ENCODE peak calls at places on chromosomes 13 and 19, in ten cellular contexts. A is upper lobe of right lung; Z is osteoblast; C is tibial artery; X is CD8-positive, alpha-beta T cell; B is esophagus squamous epithelium; Y is GM23338; M is colonic mucosa; L is body of pancreas; D is lower lobe of right lung. T is an unnamed sample.

GRCh38 chr13:73717632-73718031 is 416.6 kb downstream of the KLF12 start:
- DNase-seq in C (no peak), Z (no peak), Y (no peak), A (no peak), B (no peak), M (no peak), X (no peak), D (no peak), L (peak; percentile 12), T (no peak)

GRCh38 chr13:45807520-45808099 is 43.9 kb downstream of the SIAH3 start:
- DNase-seq in A (no peak), B (no peak), M (no peak), D (no peak), Y (peak; percentile 74), C (no peak), Z (no peak), L (peak; percentile 47), X (no peak), T (peak; percentile 28)

GRCh38 chr13:99256709-99257108 is 1.5 kb downstream of the GPR18 start:
- DNase-seq in Z (no peak), X (no peak), C (no peak), A (no peak), D (no peak), M (no peak), L (no peak), B (no peak), Y (no peak), T (no peak)

GRCh38 chr13:105336706-105337582 is 1198.5 kb downstream of the EFNB2 start:
- DNase-seq in Y (no peak), Z (no peak), M (no peak), A (no peak), L (no peak), D (peak; percentile 45), B (no peak), C (no peak), X (no peak), T (no peak)

GRCh38 chr19:4305253-4305612 is 835 bp downstream of the FSD1 start:
- DNase-seq in Y (peak; percentile 70), X (no peak), M (no peak), Z (no peak), A (no peak), D (no peak), B (no peak), L (no peak), C (no peak), T (no peak)

GRCh38 chr19:4114181-4114580 is 9.7 kb downstream of the MAP2K2 start:
- DNase-seq in X (no peak), D (no peak), A (no peak), B (no peak), C (no peak), L (no peak), Z (no peak), M (no peak), Y (no peak), T (no peak)

GRCh38 chr19:41801682-41802317 is 5.4 kb downstream of the CEACAM3 start:
- DNase-seq in X (no peak), D (no peak), A (no peak), M (no peak), Y (no peak), Z (no peak), C (no peak), B (no peak), L (peak; percentile 19), T (no peak)

GRCh38 chr13:94328336-94329041 is 151.0 kb downstream of the DCT start:
- DNase-seq in M (no peak), A (no peak), B (no peak), C (no peak), X (no peak), Y (no peak), D (no peak), L (no peak), Z (no peak), T (no peak)

GRCh38 chr13:38763446-38764381 is 76.8 kb downstream of the FREM2 start:
- DNase-seq in M (no peak), C (no peak), B (no peak), A (no peak), Z (peak; percentile 44), D (no peak), L (peak; percentile 47), X (no peak), Y (peak; percentile 85), T (no peak)

GRCh38 chr19:15550847-15551182 is 42.5 kb downstream of the CYP4F22 start:
- DNase-seq in Z (no peak), M (no peak), X (no peak), L (no peak), D (no peak), A (no peak), Y (peak; percentile 27), B (no peak), C (no peak), T (no peak)

GRCh38 chr19:55132453-55133129 is 15.2 kb upstream of the PPP1R12C start:
- DNase-seq in L (no peak), B (no peak), M (no peak), Y (peak; percentile 57), X (no peak), A (no peak), C (no peak), Z (peak; percentile 82), D (no peak), T (no peak)

GRCh38 chr13:24727731-24728601 is 36.0 kb upstream of the RNF17 start:
- DNase-seq in C (peak; percentile 70), Y (peak; percentile 90), A (no peak), L (peak; percentile 84), D (peak; percentile 61), B (no peak), Z (peak; percentile 98), M (peak; percentile 65), X (peak; percentile 52), T (peak; percentile 40)

GRCh38 chr13:27839809-27840467 is 47.7 kb downstream of the GSX1 start:
- DNase-seq in A (no peak), C (no peak), L (no peak), M (no peak), Y (no peak), D (no peak), Z (peak; percentile 56), B (no peak), X (no peak), T (no peak)

GRCh38 chr19:17125052-17125727 is 49.6 kb downstream of the MYO9B start:
- DNase-seq in D (no peak), M (no peak), X (no peak), L (no peak), Y (no peak), Z (no peak), A (no peak), B (no peak), C (no peak), T (no peak)

GRCh38 chr19:2785244-2786000 is at the start of gene THOP1:
- DNase-seq in L (peak; percentile 100), M (peak; percentile 98), B (peak; percentile 90), A (peak; percentile 100), X (peak; percentile 97), C (peak; percentile 99), Z (peak; percentile 100), Y (peak; percentile 100), D (peak; percentile 100), T (peak; percentile 97)

GRCh38 chr19:2618611-2619010 is 83.9 kb downstream of the GNG7 start:
- DNase-seq in L (peak; percentile 81), A (peak; percentile 93), C (peak; percentile 67), Y (no peak), D (peak; percentile 96), X (peak; percentile 59), M (peak; percentile 61), B (no peak), Z (peak; percentile 90), T (no peak)

DNA sequence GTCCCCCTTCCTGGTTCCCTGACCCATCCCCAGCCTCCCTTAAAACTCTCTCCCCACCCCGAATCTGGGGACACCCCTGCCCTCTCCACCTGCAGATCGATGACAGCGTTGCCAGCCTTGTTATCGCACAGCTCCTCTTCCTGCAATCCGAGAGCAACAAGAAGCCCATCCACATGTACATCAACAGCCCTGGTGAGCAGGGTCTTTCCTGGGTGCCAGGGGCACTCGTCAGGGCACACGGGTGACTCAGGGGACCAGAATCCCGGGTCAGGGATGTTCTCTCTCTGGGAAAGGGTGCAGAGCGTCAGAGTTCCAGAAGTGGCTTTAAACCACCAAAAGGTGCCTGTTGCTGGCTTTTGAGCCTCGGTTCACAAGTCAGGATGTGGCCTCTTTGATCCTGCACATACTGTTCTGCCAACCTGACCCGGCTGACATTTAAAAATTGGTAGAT is 1.0 kb downstream of the CLPP start:
- DNase-seq in M (no peak), Y (no peak), D (no peak), Z (peak; percentile 56), L (no peak), C (no peak), B (no peak), X (peak; percentile 30), A (no peak), T (no peak)
- H3K27ac ChIP-seq in M (peak overlapping the region; percentile 47), Y (no peak overlapping the region), D (peak overlapping the region; percentile 91), Z (peak overlapping the region; percentile 51), L (peak overlapping the region; percentile 73), C (peak overlapping the region; percentile 83), B (peak overlapping the region; percentile 95), X (peak overlapping the region; percentile 72), A (peak overlapping the region; percentile 84), T (peak overlapping the region; percentile 84)

DNA sequence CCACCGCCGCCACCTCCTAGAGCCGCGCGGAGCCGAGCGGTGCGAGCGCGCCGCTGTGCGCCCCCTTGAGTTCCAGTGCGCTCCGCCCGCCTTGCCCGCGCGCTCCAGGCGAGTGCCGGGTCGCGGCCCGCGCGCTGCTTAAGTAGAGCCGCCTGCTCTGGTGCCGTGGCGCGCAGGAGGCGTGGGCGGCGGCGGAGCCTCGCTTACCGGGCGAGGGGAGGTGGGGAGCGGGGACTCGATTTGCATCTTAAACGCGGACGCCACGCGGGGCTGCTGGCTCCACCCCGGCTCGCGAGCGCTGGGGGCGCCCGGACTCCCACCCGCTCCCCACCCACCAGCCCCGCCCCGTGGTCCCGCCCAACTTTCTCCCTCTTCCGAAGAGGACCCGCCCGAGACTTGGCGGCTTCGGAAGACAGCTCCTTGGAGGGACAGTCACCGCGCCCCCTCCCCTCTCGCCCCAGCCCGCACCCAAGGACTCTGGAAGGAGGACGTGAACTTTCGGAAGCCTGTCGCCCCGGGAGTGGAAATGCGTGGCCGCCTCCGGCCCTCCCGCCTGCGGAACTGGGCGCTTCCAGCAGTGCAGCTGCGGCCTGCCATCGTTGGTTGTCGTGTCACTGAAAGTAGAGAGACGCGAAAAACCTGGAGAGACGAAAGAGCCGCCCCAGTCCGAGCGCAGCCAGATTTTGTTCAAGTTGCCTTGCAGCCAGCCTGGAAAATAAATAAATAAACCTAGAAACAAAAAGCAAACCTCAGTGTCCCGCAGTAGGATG is at the start of gene KCTD12:
- DNase-seq in Z (peak; percentile 90), M (peak; percentile 85), L (peak; percentile 87), A (peak; percentile 95), X (peak; percentile 73), D (peak; percentile 94), B (peak; percentile 57), C (peak; percentile 90), Y (peak; percentile 82), T (peak; percentile 63)
- TF ChIP-seq CTCF in Z (no peak), M (no peak), L (no peak), A (peak; percentile 31), X (no peak), D (no peak), B (peak; percentile 45), C (no peak), Y (peak; percentile 48), T (no peak)

GRCh38 chr19:46985532-46986415 is 33.9 kb upstream of the NPAS1 start:
- DNase-seq in Z (no peak), X (no peak), M (no peak), B (no peak), D (no peak), A (no peak), Y (no peak), L (no peak), C (no peak), T (no peak)
- H3K4me1 ChIP-seq in Z (peaks cover 39% of the 10 kb centered on the region), X (peaks cover 5% of the 10 kb centered on the region), M (no peaks in the 10 kb centered on the region), B (peaks cover 52% of the 10 kb centered on the region), D (peaks cover 42% of the 10 kb centered on the region), A (peaks cover 41% of the 10 kb centered on the region), Y (no peaks in the 10 kb centered on the region), L (peaks cover 13% of the 10 kb centered on the region), C (peaks cover 51% of the 10 kb centered on the region), T (peaks cover 4% of the 10 kb centered on the region)

GRCh38 chr13:75432811-75433244 is 49.1 kb downstream of the TBC1D4 start:
- DNase-seq in D (no peak), M (no peak), A (no peak), X (no peak), C (no peak), Y (no peak), L (no peak), B (no peak), Z (no peak), T (no peak)
- H3K27ac ChIP-seq in D (no peak overlapping the region), M (no peak overlapping the region), A (no peak overlapping the region), X (no peak overlapping the region), C (no peak overlapping the region), Y (no peak overlapping the region), L (peak overlapping the region; percentile 16), B (no peak overlapping the region), Z (no peak overlapping the region), T (no peak overlapping the region)

T was measured in prostate gland.